ENCODE peak calls at places on chromosomes 3 and 15, in nine cellular contexts. C is A549, Z is psoas muscle, X is AG04450, N is left ventricle myocardium inferior, A is uterus, Y is RWPE2, V is astrocyte, J is adrenal gland. U is an unnamed sample.

GRCh38 chr3:10561942-10562565 is 56.7 kb upstream of the ATP2B2 start:
- DNase-seq in X (no peak), C (no peak), A (no peak), N (no peak), J (no peak), Z (no peak), V (no peak), Y (peak), U (no peak)

GRCh38 chr3:42216820-42217416 is 49.1 kb downstream of the CCK start:
- DNase-seq in Y (no peak), C (no peak), N (no peak), J (no peak), V (no peak), Z (no peak), X (no peak), A (no peak), U (no peak)

GRCh38 chr15:73991726-73992593 is at the start of gene STOML1:
- DNase-seq in J (peak), N (peak), Z (peak), A (peak), C (peak), Y (peak), X (peak), V (peak), U (peak)

GRCh38 chr3:115418583-115418982 is 204.7 kb upstream of the GAP43 start:
- DNase-seq in J (no peak), Y (no peak), X (no peak), N (no peak), Z (no peak), V (no peak), A (no peak), C (no peak), U (no peak)

GRCh38 chr3:13018039-13018431 is 55.2 kb downstream of the IQSEC1 start:
- DNase-seq in Y (no peak), Z (peak), V (no peak), C (no peak), N (no peak), J (peak), X (no peak), A (no peak), U (no peak)

GRCh38 chr15:72284781-72285180 is 12.4 kb upstream of the PARP6 start:
- DNase-seq in X (no peak), Z (no peak), N (no peak), Y (peak), C (no peak), V (no peak), A (no peak), J (peak), U (no peak)

GRCh38 chr15:69718916-69719315 is 266.3 kb downstream of the RPLP1 start:
- DNase-seq in N (peak), J (peak), C (no peak), X (no peak), V (no peak), A (no peak), Z (no peak), Y (no peak), U (peak)

GRCh38 chr3:94414412-94414811 is 351.6 kb downstream of the NSUN3 start:
- DNase-seq in V (no peak), C (no peak), Z (no peak), J (no peak), X (no peak), Y (no peak), A (no peak), N (no peak), U (no peak)

GRCh38 chr3:48068886-48069285 is 52.7 kb upstream of the MAP4 start:
- DNase-seq in C (no peak), Y (no peak), Z (no peak), V (no peak), J (no peak), A (no peak), X (no peak), N (no peak), U (no peak)

GRCh38 chr3:11774296-11774877 is 72.3 kb downstream of the TAMM41 start:
- DNase-seq in C (peak), A (no peak), X (no peak), N (no peak), Z (no peak), V (no peak), J (peak), Y (no peak), U (peak)

GRCh38 chr15:99651023-99651807 is 82.0 kb downstream of the LYSMD4 start:
- DNase-seq in A (no peak), C (no peak), X (no peak), Y (no peak), V (peak), Z (no peak), J (no peak), N (no peak), U (no peak)

DNA sequence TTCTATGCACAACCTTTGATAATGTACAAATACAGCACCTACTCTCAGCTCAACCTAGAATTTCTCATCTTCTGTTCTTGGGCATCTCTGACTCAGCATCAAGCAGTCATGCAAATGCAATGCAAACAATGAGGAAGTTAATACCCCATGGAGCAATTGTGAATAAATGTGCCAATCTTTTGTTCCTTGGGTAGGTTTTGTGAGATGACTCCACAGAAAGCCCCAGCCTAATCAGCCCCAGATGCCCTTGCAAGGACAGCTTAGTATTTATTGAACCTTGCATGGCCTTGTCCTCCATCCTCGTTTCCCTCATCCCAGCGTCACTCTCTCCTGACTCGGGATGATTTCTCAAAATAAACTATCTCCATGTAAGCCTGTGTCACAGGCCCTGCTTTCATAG is 494.7 kb upstream of the NECTIN3 start:
- DNase-seq in Z (no peak), C (peak), J (no peak), V (peak), N (no peak), Y (peak), X (peak), A (no peak), U (no peak)
- H3K4me3 ChIP-seq in Z (no peak), C (no peak), J (no peak), V (peak), N (no peak), Y (no peak), X (no peak), A (no peak), U (no peak)

DNA sequence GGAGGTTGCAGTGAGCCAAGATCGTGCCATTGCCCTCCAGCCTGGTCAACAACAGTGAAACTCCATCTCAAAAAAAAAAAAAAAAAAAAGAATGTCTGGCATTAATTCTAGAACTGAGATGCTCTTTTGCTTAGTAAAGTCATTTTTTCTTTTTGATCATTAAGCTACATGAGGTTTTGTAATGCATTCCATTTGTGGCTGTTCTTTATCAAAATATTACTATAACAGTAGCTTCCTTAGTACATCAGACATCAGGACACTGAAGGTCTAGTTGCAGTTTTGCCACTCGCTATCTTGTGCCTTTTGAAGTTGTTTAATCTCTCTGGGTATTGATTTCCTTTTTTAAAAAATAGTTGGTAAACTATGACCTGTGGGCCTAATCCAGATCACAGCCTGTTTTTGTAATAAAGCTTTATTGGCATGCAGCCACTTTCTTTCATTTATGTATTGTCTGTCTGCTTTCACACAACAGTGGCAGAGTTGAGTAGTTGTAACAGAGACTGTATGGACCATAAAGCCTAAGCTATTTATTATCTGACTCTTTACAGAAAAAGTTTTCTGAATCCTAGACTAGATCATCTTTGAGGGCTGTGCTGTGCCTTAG is 76.6 kb downstream of the SLC25A26 start:
- DNase-seq in X (no peak), J (no peak), A (no peak), V (peak), Y (no peak), C (no peak), N (no peak), Z (no peak), U (no peak)
- H3K27ac ChIP-seq in X (no peak), J (peak), A (no peak), V (peak), Y (no peak), C (no peak), N (no peak), Z (no peak), U (no peak)

DNA sequence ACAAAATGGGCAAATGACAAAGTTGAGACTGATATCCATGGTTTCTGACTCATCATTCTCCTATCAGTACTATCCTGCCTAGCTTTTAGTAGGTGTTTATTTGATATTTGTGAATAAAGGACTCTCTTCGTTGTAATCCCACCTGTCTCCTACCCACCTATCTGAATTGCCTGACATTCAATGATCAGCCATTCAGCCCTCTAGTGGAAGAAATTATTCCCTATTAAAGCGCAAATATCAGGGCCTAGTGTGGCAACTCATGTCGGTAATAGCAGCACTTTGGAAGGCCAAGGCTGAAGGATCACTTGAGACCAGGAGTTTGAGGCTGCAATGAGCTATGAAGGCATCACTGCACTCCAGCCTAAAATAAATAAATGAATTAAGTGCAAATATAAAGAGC is 195.7 kb upstream of the SETMAR start:
- DNase-seq in N (no peak), X (no peak), C (peak), Z (no peak), A (no peak), J (no peak), Y (no peak), V (no peak), U (no peak)
- TF ChIP-seq CTCF in N (no peak), X (no peak), C (peak), Z (no peak), A (no peak), J (no peak), Y (no peak), V (no peak), U (no peak)

GRCh38 chr3:43406637-43407023 is 120.3 kb downstream of the SNRK start:
- DNase-seq in Z (no peak), C (no peak), A (no peak), Y (no peak), X (no peak), J (no peak), V (no peak), N (no peak), U (no peak)
- H3K4me3 ChIP-seq in Z (no peak), C (no peak), A (no peak), Y (no peak), X (no peak), J (no peak), V (no peak), N (no peak), U (no peak)

GRCh38 chr3:183106635-183107034 is 7.3 kb upstream of the MCCC1 start:
- DNase-seq in C (no peak), Z (no peak), J (no peak), V (no peak), X (no peak), N (no peak), Y (no peak), A (no peak), U (no peak)
- H3K27ac ChIP-seq in C (no peak), Z (no peak), J (no peak), V (no peak), X (no peak), N (no peak), Y (no peak), A (no peak), U (no peak)

GRCh38 chr3:160927620-160928019 is 171.6 kb downstream of the PPM1L start:
- DNase-seq in C (no peak), X (no peak), J (no peak), N (no peak), A (no peak), V (no peak), Z (no peak), Y (no peak), U (no peak)
- TF ChIP-seq CTCF in C (no peak), X (no peak), J (no peak), N (no peak), A (no peak), V (no peak), Z (no peak), Y (no peak), U (no peak)

GRCh38 chr3:107239703-107240102 is 137.5 kb upstream of the CCDC54 start:
- DNase-seq in A (no peak), X (no peak), J (no peak), N (no peak), C (no peak), V (no peak), Z (no peak), Y (no peak), U (no peak)

GRCh38 chr3:107238787-107239186 is 138.5 kb upstream of the CCDC54 start:
- DNase-seq in Y (no peak), J (no peak), N (no peak), A (no peak), X (no peak), Z (no peak), C (no peak), V (no peak), U (no peak)

GRCh38 chr3:107235923-107236315 is 141.3 kb upstream of the CCDC54 start:
- DNase-seq in Y (no peak), J (peak), Z (no peak), V (peak), X (peak), N (no peak), A (peak), C (peak), U (peak)

GRCh38 chr3:107236661-107237375 is 140.4 kb upstream of the CCDC54 start:
- DNase-seq in C (no peak), X (no peak), J (no peak), Z (no peak), N (no peak), Y (no peak), A (no peak), V (no peak), U (no peak)

GRCh38 chr3:107235193-107235922 is 141.9 kb upstream of the CCDC54 start:
- DNase-seq in J (no peak), N (no peak), V (no peak), Y (no peak), Z (no peak), A (no peak), X (no peak), C (no peak), U (no peak)
- H3K4me3 ChIP-seq in J (peak), N (peak), V (peak), Y (peak), Z (peak), A (peak), X (peak), C (peak), U (no peak)

GRCh38 chr3:112376413-112376812 is 43.5 kb downstream of the CD200 start:
- DNase-seq in C (no peak), V (peak), A (no peak), Y (no peak), N (no peak), Z (no peak), X (no peak), J (no peak), U (no peak)
- H3K27ac ChIP-seq in C (no peak), V (no peak), A (no peak), Y (no peak), N (peak), Z (no peak), X (no peak), J (no peak), U (no peak)

DNA sequence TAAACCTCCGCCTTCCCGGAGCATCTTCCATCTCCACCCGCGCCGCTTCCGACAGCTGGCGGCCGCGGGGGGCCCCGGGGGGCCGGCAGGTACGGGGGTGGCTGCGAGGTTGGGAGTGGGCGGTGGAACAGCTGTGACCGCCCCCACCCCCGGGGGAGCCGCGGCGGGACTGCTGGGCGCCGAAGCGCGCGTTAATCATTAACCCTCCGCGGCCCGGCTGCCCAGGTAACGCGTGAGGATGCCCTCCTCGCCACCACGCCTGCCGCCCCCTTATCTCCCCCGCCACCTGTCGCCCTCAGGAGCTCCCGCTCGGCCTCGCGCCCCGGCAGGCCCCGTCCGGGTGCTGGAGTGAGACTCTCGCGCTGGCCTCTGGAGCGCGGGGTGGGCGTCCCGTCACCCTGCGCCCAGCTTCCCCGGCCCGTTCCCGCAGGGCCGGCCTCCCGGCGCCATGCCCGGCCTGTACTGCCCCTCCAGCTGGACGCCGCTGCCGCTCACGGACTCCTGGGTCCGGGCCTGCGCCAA is 757 bp downstream of the VWA5B2 start:
- DNase-seq in V (no peak), N (no peak), Z (no peak), X (no peak), A (no peak), J (no peak), C (no peak), Y (no peak), U (no peak)
- TF ChIP-seq CTCF in V (no peak), N (no peak), Z (no peak), X (no peak), A (no peak), J (no peak), C (no peak), Y (no peak), U (no peak)

U was measured in lung.